ENCODE peak calls at places on chromosomes 13 and 19, in eight cellular contexts. V, Q, F, C, L, A, W and G are unnamed samples.

GRCh38 chr13:40494513-40494912 is 171.9 kb downstream of the FOXO1 start:
- DNase-seq in L (no peak), C (no peak), F (no peak), V (no peak), A (no peak), W (no peak), Q (peak; percentile 35), G (no peak)

GRCh38 chr19:11142528-11143171 is 12.9 kb downstream of the SPC24 start:
- DNase-seq in L (no peak), W (peak; percentile 96), C (peak; percentile 79), A (peak; percentile 89), F (peak; percentile 99), V (peak; percentile 78), Q (no peak), G (peak; percentile 94)

GRCh38 chr19:9306443-9306842 is 3.2 kb downstream of the ZNF699 start:
- DNase-seq in Q (no peak), L (no peak), W (no peak), C (no peak), F (peak; percentile 94), A (no peak), V (no peak), G (peak; percentile 87)

GRCh38 chr13:73096173-73097117 is 37.6 kb downstream of the KLF5 start:
- DNase-seq in L (no peak), A (no peak), C (no peak), F (peak; percentile 90), V (no peak), Q (no peak), W (peak; percentile 26), G (no peak)

GRCh38 chr13:50588736-50589135 is 254.8 kb downstream of the DLEU7 start:
- DNase-seq in A (no peak), Q (no peak), F (no peak), L (no peak), C (no peak), W (no peak), V (no peak), G (peak; percentile 40)

GRCh38 chr13:100154835-100155463 is 66.1 kb downstream of the PCCA start:
- DNase-seq in W (no peak), L (no peak), C (no peak), Q (no peak), F (no peak), A (no peak), V (peak; percentile 22), G (no peak)

GRCh38 chr13:30971575-30971974 is 39.1 kb downstream of the TEX26 start:
- DNase-seq in F (no peak), W (no peak), A (no peak), L (no peak), C (no peak), V (no peak), Q (no peak), G (peak; percentile 65)

GRCh38 chr19:51480590-51480989 is 2.3 kb downstream of the CEACAM18 start:
- DNase-seq in L (no peak), C (no peak), A (no peak), Q (no peak), W (peak; percentile 38), V (peak; percentile 46), F (peak; percentile 57), G (peak; percentile 33)

GRCh38 chr19:33110201-33110910 is 21.6 kb upstream of the WDR88 start:
- DNase-seq in A (no peak), L (no peak), Q (no peak), C (no peak), V (no peak), W (no peak), F (no peak), G (peak; percentile 16)

GRCh38 chr13:99991013-99991805 is 9.6 kb downstream of the ZIC2 start:
- DNase-seq in L (no peak), Q (no peak), W (no peak), A (peak; percentile 26), F (no peak), V (peak; percentile 39), C (no peak), G (no peak)

GRCh38 chr19:35037716-35038622 is 3.6 kb upstream of the HPN start:
- DNase-seq in W (no peak), Q (no peak), C (no peak), F (no peak), L (no peak), V (no peak), A (peak; percentile 42), G (no peak)

DNA sequence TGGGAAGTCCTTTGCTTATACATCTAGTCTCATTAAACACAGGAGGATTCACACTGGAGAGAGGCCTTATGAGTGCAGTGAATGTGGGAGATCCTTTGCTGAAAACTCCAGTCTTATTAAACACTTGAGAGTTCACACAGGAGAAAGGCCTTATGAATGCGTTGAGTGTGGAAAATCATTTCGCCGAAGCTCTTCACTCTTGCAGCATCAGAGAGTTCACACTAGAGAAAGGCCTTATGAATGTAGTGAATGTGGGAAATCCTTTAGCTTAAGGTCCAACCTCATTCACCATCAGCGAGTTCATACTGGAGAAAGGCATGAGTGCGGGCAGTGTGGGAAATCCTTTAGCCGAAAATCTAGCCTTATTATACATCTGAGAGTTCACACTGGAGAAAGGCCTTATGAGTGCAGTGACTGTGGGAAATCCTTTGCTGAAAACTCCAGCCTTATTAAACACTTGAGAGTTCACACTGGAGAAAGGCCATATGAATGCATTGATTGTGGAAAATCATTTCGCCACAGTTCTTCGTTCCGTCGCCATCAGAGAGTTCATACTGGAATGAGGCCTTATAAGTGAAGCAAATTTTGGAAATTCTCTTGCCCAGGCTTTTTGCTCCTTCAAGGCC is 9.9 kb downstream of the ZNF586 start:
- DNase-seq in F (no peak), V (no peak), L (no peak), C (no peak), A (no peak), Q (no peak), W (no peak), G (no peak)
- H3K9me3 ChIP-seq in F (peaks cover 19% of the 10 kb centered on the region), V (no peaks in the 10 kb centered on the region), L (no peaks in the 10 kb centered on the region), C (peaks cover 19% of the 10 kb centered on the region), A (peaks cover 4% of the 10 kb centered on the region), Q (no peaks in the 10 kb centered on the region), W (peaks cover 23% of the 10 kb centered on the region), G (no peaks in the 10 kb centered on the region)

DNA sequence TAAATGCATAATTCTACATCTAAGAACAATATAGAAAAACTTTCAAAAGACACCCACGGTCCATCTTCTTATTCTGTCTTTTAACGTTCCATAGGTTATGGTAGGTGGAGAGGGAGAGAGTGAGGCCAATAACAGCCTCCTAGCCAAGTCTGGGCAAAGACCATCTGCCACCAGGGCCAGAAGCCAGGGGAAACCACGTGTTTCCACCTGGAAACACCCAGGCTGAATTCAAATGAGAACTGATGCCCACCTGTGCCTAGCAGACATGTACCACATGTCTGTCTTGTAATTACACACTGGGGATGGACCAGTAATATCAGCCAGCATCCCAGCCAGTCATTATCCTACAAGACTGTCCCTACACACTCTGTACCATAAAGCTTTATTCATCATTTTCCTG is 1573.1 kb downstream of the EFNB2 start:
- DNase-seq in W (no peak), V (no peak), Q (no peak), F (no peak), A (no peak), L (no peak), C (no peak), G (no peak)
- TF ChIP-seq EZH2phosphoT487 in W (no peak), V (no peak), Q (no peak), F (no peak), A (no peak), L (no peak), C (no peak), G (no peak)

GRCh38 chr19:1538978-1539377 is 15.1 kb downstream of the PLK5 start:
- DNase-seq in C (no peak), F (no peak), Q (no peak), W (peak; percentile 6), V (no peak), A (no peak), L (no peak), G (no peak)
- H3K9me3 ChIP-seq in C (no peaks in the 10 kb centered on the region), F (no peaks in the 10 kb centered on the region), Q (no peaks in the 10 kb centered on the region), W (no peaks in the 10 kb centered on the region), V (no peaks in the 10 kb centered on the region), A (no peaks in the 10 kb centered on the region), L (no peaks in the 10 kb centered on the region), G (no peaks in the 10 kb centered on the region)

GRCh38 chr13:107035778-107036177 is 467.8 kb upstream of the ARGLU1 start:
- DNase-seq in Q (no peak), V (no peak), L (no peak), C (no peak), W (no peak), F (no peak), A (no peak), G (peak; percentile 17)
- TF ChIP-seq EZH2phosphoT487 in Q (no peak), V (no peak), L (no peak), C (no peak), W (no peak), F (no peak), A (no peak), G (no peak)

GRCh38 chr19:13705201-13705600 is 59.1 kb upstream of the MRI1 start:
- DNase-seq in V (no peak), F (no peak), C (no peak), Q (no peak), L (no peak), W (no peak), A (no peak), G (no peak)

GRCh38 chr19:13701624-13702023 is 62.7 kb upstream of the MRI1 start:
- DNase-seq in A (no peak), F (no peak), C (no peak), L (no peak), V (no peak), W (no peak), Q (no peak), G (no peak)

GRCh38 chr19:13696839-13697238 is 67.5 kb upstream of the MRI1 start:
- DNase-seq in A (no peak), V (no peak), Q (no peak), L (no peak), C (no peak), F (no peak), W (no peak), G (no peak)

GRCh38 chr19:13700621-13701020 is 63.7 kb upstream of the MRI1 start:
- DNase-seq in W (no peak), F (no peak), V (no peak), C (no peak), A (no peak), L (no peak), Q (no peak), G (no peak)

GRCh38 chr19:13699786-13700185 is 64.5 kb upstream of the MRI1 start:
- DNase-seq in L (no peak), F (no peak), V (no peak), C (no peak), A (no peak), Q (no peak), W (no peak), G (no peak)
- H3K9me3 ChIP-seq in L (no peaks in the 10 kb centered on the region), F (no peaks in the 10 kb centered on the region), V (no peaks in the 10 kb centered on the region), C (no peaks in the 10 kb centered on the region), A (no peaks in the 10 kb centered on the region), Q (no peaks in the 10 kb centered on the region), W (no peaks in the 10 kb centered on the region), G (no peaks in the 10 kb centered on the region)